ENCODE peak calls at places on chromosomes 4 and X, in five cellular contexts. V is SJSA1; D is CD8-positive, alpha-beta memory T cell; T is CD4-positive, CD25-positive, alpha-beta regulatory T cell; M is tibial artery. X is an unnamed sample. For H3K4me1, the result is how much of the 10 kb centered on the place peaks cover.

GRCh38 chr4:184460495-184461285 is 13.7 kb downstream of the IRF2 start:
- DNase-seq in T (no peak), D (no peak), M (no peak), V (no peak), X (no peak)

GRCh38 chr4:35520059-35520458 is 724.3 kb downstream of the ARAP2 start:
- DNase-seq in T (no peak), D (no peak), M (no peak), V (no peak), X (no peak)

GRCh38 chrX:41799661-41800060 is 75.7 kb downstream of the GPR82 start:
- DNase-seq in M (no peak), T (no peak), V (no peak), D (no peak), X (no peak)

GRCh38 chr4:4865705-4866123 is 6.2 kb downstream of the MSX1 start:
- DNase-seq in T (no peak), V (no peak), M (no peak), D (no peak), X (no peak)

GRCh38 chrX:73830489-73831414 is 267.8 kb downstream of the CHIC1 start:
- DNase-seq in D (no peak), T (no peak), V (no peak), M (no peak), X (no peak)

GRCh38 chrX:76427560-76428242 is at the start of gene MAGEE1:
- DNase-seq in T (peak), V (peak), M (peak), D (peak), X (peak)

GRCh38 chrX:2484232-2484631 is 16.5 kb downstream of the DHRSX start:
- DNase-seq in V (no peak), T (no peak), M (no peak), D (no peak), X (no peak)

GRCh38 chr4:103482893-103483292 is 236.9 kb downstream of the TACR3 start:
- DNase-seq in M (no peak), D (no peak), V (no peak), T (no peak), X (no peak)

GRCh38 chrX:27583976-27584375 is 6.2 kb upstream of the DCAF8L2 start:
- DNase-seq in T (no peak), V (no peak), D (no peak), M (no peak), X (no peak)

GRCh38 chr4:40629401-40630334 is at the start of gene RBM47:
- DNase-seq in M (peak), V (no peak), D (no peak), T (no peak), X (peak)

GRCh38 chrX:40112996-40113395 is 15.2 kb upstream of the BCOR start:
- DNase-seq in M (no peak), T (no peak), V (no peak), D (no peak), X (no peak)

GRCh38 chrX:94288325-94288724 is 614.3 kb downstream of the FAM133A start:
- DNase-seq in T (no peak), V (no peak), D (no peak), M (no peak), X (no peak)

GRCh38 chr4:118869808-118870342 is 18.8 kb upstream of the SYNPO2 start:
- DNase-seq in D (no peak), M (no peak), V (no peak), T (no peak), X (no peak)

GRCh38 chr4:156568041-156568440 is 403.6 kb downstream of the PDGFC start:
- DNase-seq in V (no peak), T (no peak), D (no peak), M (no peak), X (no peak)

GRCh38 chr4:84167579-84167978 is 331.5 kb downstream of the NKX6-1 start:
- DNase-seq in M (no peak), D (no peak), T (no peak), V (no peak), X (no peak)

GRCh38 chrX:63350551-63350950 is 581 bp downstream of the SPIN4 start:
- DNase-seq in D (peak), V (no peak), M (no peak), T (peak), X (no peak)

GRCh38 chrX:13022926-13023325 is 21.5 kb downstream of the FAM9C start:
- DNase-seq in V (no peak), M (no peak), D (no peak), T (no peak), X (no peak)

GRCh38 chr4:121551881-121552280 is 144.9 kb downstream of the ANXA5 start:
- DNase-seq in D (no peak), V (no peak), M (no peak), T (no peak), X (no peak)

GRCh38 chr4:95835672-95836071 is 4.2 kb upstream of the PDHA2 start:
- DNase-seq in V (no peak), D (no peak), M (no peak), T (no peak), X (no peak)
- H3K4me1 ChIP-seq in V (under half), D (under half), M (under half), T (under half), X (under half)

DNA sequence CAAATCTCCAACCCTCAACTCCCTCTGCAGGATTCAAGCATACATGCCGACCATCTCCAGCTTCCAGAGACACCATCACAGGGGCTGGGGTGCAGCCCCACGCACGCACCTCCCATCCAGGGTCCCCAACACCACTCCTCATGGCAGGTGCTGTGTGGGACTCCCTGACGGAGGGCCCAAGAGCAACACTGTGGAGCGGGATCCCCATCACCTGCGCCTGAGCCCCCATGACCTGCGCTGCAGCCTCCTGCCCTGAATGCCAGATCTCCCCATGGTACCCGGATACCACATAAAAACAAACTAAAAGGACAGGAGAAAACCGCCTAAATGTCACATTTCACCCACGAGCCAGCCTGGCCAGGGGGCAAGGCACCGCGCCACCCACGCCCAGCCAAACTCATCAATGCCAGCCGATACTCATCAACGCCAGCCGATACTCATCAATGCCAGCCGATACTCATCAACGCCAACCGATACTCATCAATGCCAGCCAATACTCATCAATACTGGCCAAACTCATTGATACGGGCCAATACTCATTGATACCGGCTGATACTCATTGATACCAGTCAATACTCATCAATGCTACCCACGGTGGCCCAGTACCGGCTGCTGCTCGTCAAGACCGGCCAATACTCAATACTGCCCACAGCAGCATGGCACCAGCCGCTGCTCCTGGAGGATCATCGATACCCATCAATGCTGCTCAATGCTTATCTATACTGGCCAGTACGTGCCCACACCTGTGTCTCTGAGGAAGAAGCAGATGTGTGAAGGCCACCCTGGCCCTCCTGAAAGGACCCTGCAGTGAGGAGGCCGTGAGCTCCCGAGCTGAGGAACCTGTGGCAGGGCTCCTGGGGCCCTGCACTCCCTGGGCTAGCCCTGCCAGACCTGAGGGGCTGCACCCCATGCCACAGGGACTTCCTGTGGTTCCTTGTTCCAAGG is 6.2 kb downstream of the CTBP1 start:
- DNase-seq in M (peak), T (no peak), D (no peak), V (no peak), X (no peak)
- H3K4me3 ChIP-seq in M (no peak), T (no peak), D (no peak), V (no peak), X (no peak)

DNA sequence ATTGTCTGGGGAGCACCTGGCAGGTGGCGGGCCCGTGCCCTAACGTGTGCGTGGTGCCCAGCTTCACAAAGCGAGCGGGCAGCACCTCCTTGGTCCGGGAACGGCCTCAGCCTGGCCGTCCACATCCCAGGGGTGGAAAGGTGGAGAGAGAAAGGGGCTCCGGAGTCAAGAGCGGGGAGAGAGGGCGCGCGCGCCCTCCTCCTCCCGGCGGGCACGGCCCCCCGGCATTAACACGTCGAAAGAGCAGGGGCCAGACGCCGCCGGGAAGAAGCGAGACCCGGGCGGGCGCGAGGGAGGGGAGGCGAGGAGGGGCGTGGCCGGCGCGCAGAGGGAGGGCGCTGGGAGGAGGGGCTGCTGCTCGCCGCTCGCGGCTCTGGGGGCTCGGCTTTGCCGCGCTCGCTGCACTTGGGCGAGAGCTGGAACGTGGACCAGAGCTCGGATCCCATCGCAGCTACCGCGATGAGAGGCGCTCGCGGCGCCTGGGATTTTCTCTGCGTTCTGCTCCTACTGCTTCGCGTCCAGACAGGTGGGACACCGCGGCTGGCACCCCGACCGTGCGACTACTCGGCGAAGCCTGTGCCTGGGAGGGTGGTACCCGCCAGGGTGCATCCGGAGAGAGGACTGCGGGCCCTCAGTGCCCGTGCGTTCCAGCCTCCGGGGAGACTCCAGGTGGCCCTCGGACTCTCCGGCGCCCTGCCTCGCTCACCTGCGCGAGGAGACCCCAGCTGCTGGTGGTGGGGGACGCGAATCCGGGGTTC is at the start of gene KIT:
- DNase-seq in V (no peak), T (no peak), M (no peak), D (peak), X (no peak)
- H3K27ac ChIP-seq in V (no peak), T (no peak), M (peak), D (peak), X (no peak)

DNA sequence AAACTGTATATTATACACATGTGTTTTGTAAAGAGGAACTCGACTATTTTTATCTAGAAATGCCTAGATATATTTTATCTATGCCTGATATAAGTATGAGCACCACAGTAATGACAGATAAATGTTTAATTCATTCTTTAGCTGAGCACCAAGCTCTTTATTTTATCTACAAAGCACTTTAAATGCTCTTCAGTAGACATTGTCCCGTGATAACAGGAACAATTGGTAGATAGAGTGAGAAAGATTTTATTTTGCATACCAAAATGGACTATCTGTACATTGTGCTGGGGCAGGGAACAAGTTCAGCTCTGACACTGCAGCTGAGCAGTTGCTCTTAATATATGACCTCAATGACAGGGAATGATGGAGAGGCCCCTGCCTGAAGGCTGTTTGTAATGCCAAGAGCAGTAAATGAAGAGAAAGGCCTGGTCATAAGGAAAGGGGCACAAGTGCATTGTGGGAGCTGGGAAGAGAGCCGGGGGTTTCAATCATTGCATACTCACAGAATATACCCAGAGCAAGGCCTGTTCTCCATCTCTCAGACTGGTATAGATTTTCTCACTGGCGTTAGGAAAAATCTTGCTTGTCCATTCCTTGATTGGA is 57.3 kb downstream of the SEPTIN11 start:
- DNase-seq in V (no peak), T (no peak), D (no peak), M (no peak), X (no peak)
- H3K4me1 ChIP-seq in V (half or more), T (under half), D (under half), M (under half), X (under half)

GRCh38 chr4:145818001-145818400 is 120.6 kb downstream of the ZNF827 start:
- DNase-seq in D (no peak), V (no peak), M (no peak), T (no peak), X (no peak)

GRCh38 chr4:145820407-145820806 is 118.2 kb downstream of the ZNF827 start:
- DNase-seq in D (no peak), T (no peak), V (no peak), M (no peak), X (no peak)

GRCh38 chr4:145821771-145822170 is 116.9 kb downstream of the ZNF827 start:
- DNase-seq in T (no peak), M (no peak), D (no peak), V (no peak), X (no peak)

GRCh38 chr4:145816091-145816490 is 122.5 kb downstream of the ZNF827 start:
- DNase-seq in T (no peak), D (no peak), M (no peak), V (no peak), X (no peak)

DNA sequence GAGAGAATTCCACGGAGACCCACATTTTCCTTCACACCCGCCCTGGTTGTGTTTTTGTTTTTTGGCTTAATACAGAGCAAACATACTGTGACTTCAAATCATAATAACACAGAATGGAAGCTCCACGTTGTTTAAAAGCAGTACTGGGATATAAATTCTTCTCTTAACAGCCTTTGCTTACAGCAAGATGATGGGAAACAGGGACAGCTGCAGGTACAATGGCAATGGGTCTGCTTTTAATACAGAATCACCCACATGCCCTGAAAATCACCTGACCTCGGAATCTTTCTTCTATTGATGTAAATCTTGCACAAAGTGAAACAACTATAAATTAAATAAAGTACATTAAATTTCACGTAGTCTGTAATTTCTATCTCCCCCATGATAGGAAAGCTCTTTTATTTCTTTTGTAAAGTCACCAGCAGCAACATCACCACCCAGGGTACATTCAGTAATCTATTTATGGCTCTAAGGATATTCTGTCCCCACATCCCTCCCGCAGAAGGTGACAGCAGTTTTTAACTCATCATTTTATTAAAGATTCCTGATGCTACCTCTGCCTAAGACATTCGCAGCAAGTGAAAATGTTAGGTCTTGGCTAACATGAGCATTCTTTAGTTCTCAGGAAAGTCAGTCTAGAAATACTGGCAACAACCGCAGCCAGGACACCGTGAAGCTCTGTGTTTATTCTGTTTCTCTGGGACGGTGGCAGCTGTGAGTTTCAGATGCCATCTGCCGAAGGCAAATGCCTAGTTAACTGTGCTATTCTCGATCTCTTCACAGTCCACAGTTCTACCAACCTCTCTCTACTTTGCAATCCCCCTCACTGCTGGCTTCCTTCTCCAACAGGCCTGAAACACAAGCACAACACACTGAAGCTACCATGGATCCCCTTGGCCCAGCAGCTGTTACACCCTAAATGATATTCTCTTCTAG is 119.1 kb downstream of the ZNF827 start:
- DNase-seq in M (no peak), V (no peak), T (no peak), D (no peak), X (no peak)
- H3K4me3 ChIP-seq in M (no peak), V (no peak), T (no peak), D (no peak), X (no peak)

DNA sequence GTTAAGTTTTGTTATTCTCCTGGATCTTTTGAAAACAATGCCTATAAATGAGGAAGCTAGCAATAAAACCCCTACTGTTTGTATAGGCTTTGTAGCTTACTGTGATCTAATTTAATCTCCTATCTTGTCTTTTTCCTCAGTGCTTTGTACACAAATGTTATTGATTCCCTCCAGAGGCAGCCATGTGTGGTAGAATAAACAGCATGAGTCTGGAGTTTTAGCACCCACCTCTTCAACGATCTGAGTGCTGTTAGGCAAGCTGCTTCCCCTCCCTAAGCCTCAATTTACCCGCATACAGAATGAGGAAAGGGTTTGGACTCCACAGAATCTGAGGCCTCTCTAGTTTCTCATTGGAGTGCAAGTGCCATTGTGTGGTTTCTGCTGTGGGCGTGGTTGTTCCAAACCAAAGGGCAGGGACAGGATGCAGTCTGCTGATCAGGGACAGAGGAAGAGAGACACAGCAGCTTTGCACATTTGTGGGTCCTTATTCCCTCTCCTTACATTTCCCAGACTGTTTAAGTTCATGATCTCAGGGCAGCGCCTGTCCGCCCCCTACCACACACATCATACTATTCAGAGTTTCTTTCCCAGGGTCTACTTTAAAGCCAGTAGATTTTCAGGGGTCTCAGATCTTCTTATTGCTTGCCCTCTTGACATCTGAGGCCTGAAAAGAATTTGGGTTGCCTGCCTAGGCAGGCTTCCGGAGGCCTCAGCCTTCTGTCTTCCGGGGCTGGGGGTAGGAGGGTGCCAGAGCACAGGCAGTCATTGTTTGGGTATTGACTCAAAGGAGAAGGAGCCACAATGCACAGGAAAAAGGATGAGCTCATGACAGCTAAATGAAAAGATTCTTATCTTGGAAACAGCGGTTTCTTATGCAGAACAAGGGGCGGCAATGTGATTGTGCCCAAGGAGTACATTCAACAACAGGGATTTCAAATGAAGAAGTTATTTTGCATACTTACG is 114.9 kb upstream of the TEX13D start:
- DNase-seq in V (no peak), T (peak), D (peak), M (no peak), X (peak)
- H3K27ac ChIP-seq in V (no peak), T (peak), D (peak), M (no peak), X (peak)

GRCh38 chr4:145498430-145498829 is 16.8 kb downstream of the SMAD1 start:
- DNase-seq in V (no peak), D (no peak), T (no peak), M (no peak), X (no peak)

GRCh38 chr4:145503486-145504072 is 21.9 kb downstream of the SMAD1 start:
- DNase-seq in M (no peak), D (no peak), V (no peak), T (no peak), X (no peak)

GRCh38 chr4:145497199-145498149 is 15.8 kb downstream of the SMAD1 start:
- DNase-seq in D (no peak), M (no peak), V (no peak), T (no peak), X (no peak)

GRCh38 chr4:145502809-145503208 is 21.2 kb downstream of the SMAD1 start:
- DNase-seq in V (no peak), M (no peak), D (no peak), T (no peak), X (no peak)

DNA sequence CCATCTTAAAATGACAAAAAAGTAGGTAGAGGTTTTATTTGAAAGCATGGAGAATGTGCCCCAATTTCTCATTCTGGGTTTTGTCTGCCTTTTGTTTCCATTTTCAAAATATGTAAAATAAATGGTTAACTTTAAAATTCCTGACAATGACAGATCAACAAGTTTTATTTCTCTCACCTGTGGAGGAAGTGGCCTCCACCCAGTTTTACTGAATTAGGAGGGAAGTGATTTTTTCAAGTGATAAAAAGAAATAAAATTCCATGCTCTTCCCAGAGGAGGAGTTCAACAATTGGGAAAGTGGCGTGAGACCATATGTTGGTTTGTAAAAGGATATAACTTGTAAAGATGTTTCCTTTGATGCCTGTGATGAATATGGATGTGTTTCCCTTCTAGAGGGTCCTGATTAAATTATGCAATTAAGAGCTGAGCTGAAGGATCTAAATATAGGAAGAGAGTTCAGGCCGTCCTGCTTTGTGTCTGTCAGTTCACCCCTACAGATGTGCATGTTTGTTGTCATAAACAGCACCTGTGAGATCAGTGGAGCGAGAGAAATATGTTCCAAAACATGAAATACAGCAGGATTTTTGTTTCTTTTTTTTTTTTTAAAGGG is 19.5 kb downstream of the SMAD1 start:
- DNase-seq in T (no peak), M (no peak), D (no peak), V (no peak), X (no peak)
- H3K4me1 ChIP-seq in T (under half), M (under half), D (under half), V (under half), X (under half)

GRCh38 chr4:190015538-190016368 is 11.3 kb downstream of the FRG2 start:
- DNase-seq in M (no peak), V (no peak), D (no peak), T (no peak), X (no peak)
- H3K4me3 ChIP-seq in M (no peak), V (no peak), D (no peak), T (no peak), X (no peak)